ENCODE peak calls at places on chromosomes 4 and X, in five cellular contexts. U, F, M, G and N are unnamed samples. For H3K36me3, the result is how much of the 10 kb centered on the place peaks cover.

GRCh38 chr4:138749303-138749702 is 266.3 kb upstream of the NOCT start:
- DNase-seq in F (no peak), U (no peak), M (no peak), G (peak), N (no peak)

GRCh38 chrX:119055650-119056049 is 17.1 kb upstream of the CT47C1 start:
- DNase-seq in M (no peak), F (no peak), U (no peak), G (peak), N (no peak)

GRCh38 chr4:151205722-151206121 is 71.2 kb upstream of the PRSS48 start:
- DNase-seq in M (no peak), F (no peak), U (no peak), G (no peak), N (no peak)

GRCh38 chrX:66200855-66201795 is 37.1 kb downstream of the HEPH start:
- DNase-seq in U (no peak), M (no peak), G (no peak), F (peak), N (no peak)

GRCh38 chrX:10048076-10048475 is 80.9 kb downstream of the CLDN34 start:
- DNase-seq in U (no peak), M (no peak), F (no peak), G (no peak), N (no peak)

GRCh38 chr4:121790976-121791375 is 10.1 kb upstream of the EXOSC9 start:
- DNase-seq in M (no peak), U (no peak), F (no peak), G (no peak), N (no peak)

GRCh38 chrX:16076834-16077233 is 46.5 kb upstream of the GRPR start:
- DNase-seq in M (no peak), F (no peak), U (no peak), G (no peak), N (no peak)

GRCh38 chrX:42797646-42798045 is 19.7 kb upstream of the PPP1R2C start:
- DNase-seq in F (no peak), U (no peak), G (no peak), M (no peak), N (no peak)

GRCh38 chr4:68369474-68369805 is 19.6 kb upstream of the YTHDC1 start:
- DNase-seq in G (no peak), F (no peak), M (no peak), U (no peak), N (no peak)

GRCh38 chr4:127313767-127314166 is 319.0 kb upstream of the INTU start:
- DNase-seq in F (no peak), U (no peak), M (no peak), G (no peak), N (no peak)

GRCh38 chr4:56158483-56158882 is 209.7 kb downstream of the CEP135 start:
- DNase-seq in U (no peak), F (peak), G (no peak), M (no peak), N (no peak)

GRCh38 chr4:181968371-181968770 is 274.8 kb upstream of the TENM3 start:
- DNase-seq in F (no peak), M (no peak), U (no peak), G (no peak), N (no peak)

GRCh38 chrX:13689519-13690211 is 737 bp downstream of the RAB9A start:
- DNase-seq in M (no peak), U (no peak), G (no peak), F (no peak), N (no peak)

GRCh38 chr4:187929024-187929423 is 66.5 kb upstream of the ZFP42 start:
- DNase-seq in M (peak), G (no peak), U (no peak), F (no peak), N (no peak)

GRCh38 chr4:127610488-127610887 is 22.3 kb upstream of the INTU start:
- DNase-seq in M (no peak), F (no peak), G (no peak), U (no peak), N (no peak)

GRCh38 chrX:130801901-130802300 is 101.1 kb downstream of the ENOX2 start:
- DNase-seq in G (no peak), U (no peak), M (no peak), F (no peak), N (no peak)

GRCh38 chr4:3199661-3200422 is 49.1 kb upstream of the MSANTD1 start:
- DNase-seq in U (no peak), F (no peak), M (no peak), G (no peak), N (no peak)
- H3K36me3 ChIP-seq in U (half or more), F (under half), M (half or more), G (half or more), N (under half)

GRCh38 chr4:80232707-80233370 is 33.6 kb upstream of the FGF5 start:
- DNase-seq in U (no peak), G (no peak), M (no peak), F (no peak), N (no peak)
- H3K4me3 ChIP-seq in U (no peak), G (no peak), M (no peak), F (no peak), N (no peak)

GRCh38 chr4:60452259-60452658 is 747.9 kb upstream of the ADGRL3 start:
- DNase-seq in F (no peak), U (no peak), G (no peak), M (no peak), N (no peak)
- H3K27ac ChIP-seq in F (no peak), U (no peak), G (no peak), M (no peak), N (no peak)

GRCh38 chrX:24175276-24175675 is 25.7 kb downstream of the ZFX start:
- DNase-seq in F (no peak), U (no peak), M (no peak), G (no peak), N (no peak)
- H3K36me3 ChIP-seq in F (under half), U (half or more), M (half or more), G (half or more), N (under half)